ENCODE peak calls at places on chromosomes 5 and 9, in eight cellular contexts. One of them, this sample, is unnamed.

GRCh38 chr9:136133191-136133958 is 14.7 kb upstream of the TMEM250 start:
- DNase-seq in left ventricle myocardium inferior: no peak
- DNase-seq in astrocyte of the spinal cord: no peak
- DNase-seq in fibroblast of lung: peak; percentile 25
- DNase-seq in GM12865: no peak
- DNase-seq in lower leg skin: no peak
- DNase-seq in ascending aorta: no peak
- DNase-seq in nephron progenitor cell: peak; percentile 86
- DNase-seq in this sample: no peak

GRCh38 chr5:144122641-144123040 is 47.8 kb downstream of the YIPF5 start:
- DNase-seq in left ventricle myocardium inferior: no peak
- DNase-seq in astrocyte of the spinal cord: no peak
- DNase-seq in fibroblast of lung: no peak
- DNase-seq in GM12865: no peak
- DNase-seq in lower leg skin: no peak
- DNase-seq in ascending aorta: no peak
- DNase-seq in nephron progenitor cell: no peak
- DNase-seq in this sample: no peak

GRCh38 chr9:19630762-19631161 is 158.1 kb downstream of the SLC24A2 start:
- DNase-seq in left ventricle myocardium inferior: no peak
- DNase-seq in astrocyte of the spinal cord: no peak
- DNase-seq in fibroblast of lung: no peak
- DNase-seq in GM12865: no peak
- DNase-seq in lower leg skin: no peak
- DNase-seq in ascending aorta: no peak
- DNase-seq in nephron progenitor cell: no peak
- DNase-seq in this sample: no peak

GRCh38 chr9:35859310-35859994 is 10.7 kb downstream of the OR13J1 start:
- DNase-seq in left ventricle myocardium inferior: no peak
- DNase-seq in astrocyte of the spinal cord: no peak
- DNase-seq in fibroblast of lung: peak; percentile 4
- DNase-seq in GM12865: peak; percentile 60
- DNase-seq in lower leg skin: no peak
- DNase-seq in ascending aorta: no peak
- DNase-seq in nephron progenitor cell: no peak
- DNase-seq in this sample: peak; percentile 33

GRCh38 chr9:96080364-96080763 is 204.9 kb downstream of the ERCC6L2 start:
- DNase-seq in left ventricle myocardium inferior: no peak
- DNase-seq in astrocyte of the spinal cord: no peak
- DNase-seq in fibroblast of lung: peak; percentile 61
- DNase-seq in GM12865: no peak
- DNase-seq in lower leg skin: peak; percentile 73
- DNase-seq in ascending aorta: no peak
- DNase-seq in nephron progenitor cell: no peak
- DNase-seq in this sample: peak; percentile 99

GRCh38 chr9:136629879-136630661 is 32.6 kb upstream of the EGFL7 start:
- DNase-seq in left ventricle myocardium inferior: peak; percentile 54
- DNase-seq in astrocyte of the spinal cord: peak; percentile 36
- DNase-seq in fibroblast of lung: peak; percentile 36
- DNase-seq in GM12865: peak; percentile 55
- DNase-seq in lower leg skin: no peak
- DNase-seq in ascending aorta: no peak
- DNase-seq in nephron progenitor cell: peak; percentile 81
- DNase-seq in this sample: no peak

GRCh38 chr5:54703091-54703490 is 185.5 kb downstream of the SNX18 start:
- DNase-seq in left ventricle myocardium inferior: peak; percentile 38
- DNase-seq in astrocyte of the spinal cord: peak; percentile 87
- DNase-seq in fibroblast of lung: peak; percentile 94
- DNase-seq in GM12865: no peak
- DNase-seq in lower leg skin: peak; percentile 90
- DNase-seq in ascending aorta: peak; percentile 88
- DNase-seq in nephron progenitor cell: no peak
- DNase-seq in this sample: peak; percentile 64

GRCh38 chr5:173913686-173914321 is 25.7 kb downstream of the CPEB4 start:
- DNase-seq in left ventricle myocardium inferior: no peak
- DNase-seq in astrocyte of the spinal cord: no peak
- DNase-seq in fibroblast of lung: no peak
- DNase-seq in GM12865: no peak
- DNase-seq in lower leg skin: no peak
- DNase-seq in ascending aorta: no peak
- DNase-seq in nephron progenitor cell: no peak
- DNase-seq in this sample: no peak

GRCh38 chr5:140322751-140323731 is 20.1 kb upstream of the PFDN1 start:
- DNase-seq in left ventricle myocardium inferior: peak; percentile 34
- DNase-seq in astrocyte of the spinal cord: peak; percentile 94
- DNase-seq in fibroblast of lung: peak; percentile 98
- DNase-seq in GM12865: peak; percentile 46
- DNase-seq in lower leg skin: peak; percentile 81
- DNase-seq in ascending aorta: peak; percentile 80
- DNase-seq in nephron progenitor cell: peak; percentile 29
- DNase-seq in this sample: peak; percentile 87

GRCh38 chr5:83353774-83354173 is 117.8 kb upstream of the VCAN start:
- DNase-seq in left ventricle myocardium inferior: no peak
- DNase-seq in astrocyte of the spinal cord: no peak
- DNase-seq in fibroblast of lung: no peak
- DNase-seq in GM12865: no peak
- DNase-seq in lower leg skin: no peak
- DNase-seq in ascending aorta: no peak
- DNase-seq in nephron progenitor cell: no peak
- DNase-seq in this sample: no peak
- TF ChIP-seq CTCF in left ventricle myocardium inferior: no peak
- TF ChIP-seq CTCF in astrocyte of the spinal cord: no peak
- TF ChIP-seq CTCF in fibroblast of lung: no peak
- TF ChIP-seq CTCF in GM12865: no peak
- TF ChIP-seq CTCF in lower leg skin: no peak
- TF ChIP-seq CTCF in ascending aorta: no peak
- TF ChIP-seq CTCF in nephron progenitor cell: no peak
- TF ChIP-seq CTCF in this sample: no peak

GRCh38 chr5:2702096-2702879 is 49.2 kb downstream of the IRX2 start:
- DNase-seq in left ventricle myocardium inferior: no peak
- DNase-seq in astrocyte of the spinal cord: no peak
- DNase-seq in fibroblast of lung: no peak
- DNase-seq in GM12865: no peak
- DNase-seq in lower leg skin: peak; percentile 28
- DNase-seq in ascending aorta: no peak
- DNase-seq in nephron progenitor cell: no peak
- DNase-seq in this sample: no peak

GRCh38 chr5:2703041-2703440 is 48.4 kb downstream of the IRX2 start:
- DNase-seq in left ventricle myocardium inferior: no peak
- DNase-seq in astrocyte of the spinal cord: no peak
- DNase-seq in fibroblast of lung: no peak
- DNase-seq in GM12865: no peak
- DNase-seq in lower leg skin: no peak
- DNase-seq in ascending aorta: no peak
- DNase-seq in nephron progenitor cell: no peak
- DNase-seq in this sample: no peak

GRCh38 chr5:2700876-2701275 is 50.6 kb downstream of the IRX2 start:
- DNase-seq in left ventricle myocardium inferior: no peak
- DNase-seq in astrocyte of the spinal cord: no peak
- DNase-seq in fibroblast of lung: no peak
- DNase-seq in GM12865: no peak
- DNase-seq in lower leg skin: peak; percentile 37
- DNase-seq in ascending aorta: peak; percentile 45
- DNase-seq in nephron progenitor cell: no peak
- DNase-seq in this sample: no peak

GRCh38 chr5:2699686-2700085 is 51.8 kb downstream of the IRX2 start:
- DNase-seq in left ventricle myocardium inferior: no peak
- DNase-seq in astrocyte of the spinal cord: no peak
- DNase-seq in fibroblast of lung: no peak
- DNase-seq in GM12865: no peak
- DNase-seq in lower leg skin: no peak
- DNase-seq in ascending aorta: no peak
- DNase-seq in nephron progenitor cell: no peak
- DNase-seq in this sample: no peak

DNA sequence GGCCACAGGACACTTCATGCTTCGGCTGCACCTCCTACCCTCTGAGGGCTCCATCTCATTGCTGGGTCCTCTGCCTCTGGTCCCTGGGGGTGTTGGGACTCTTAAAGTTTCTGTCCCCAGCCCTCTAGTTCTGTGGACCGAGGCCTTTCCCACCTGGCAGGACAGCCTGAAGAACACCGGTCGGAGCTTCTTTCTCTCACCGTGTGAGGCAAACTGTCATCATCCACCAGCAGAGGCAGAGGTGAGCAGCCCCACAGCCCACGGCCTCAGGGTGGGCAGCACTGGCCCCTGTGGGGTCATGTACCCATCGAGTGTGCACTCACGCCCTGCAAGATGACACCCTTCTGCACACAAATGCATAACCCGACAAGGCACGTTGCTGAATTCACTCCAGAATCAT is 49.9 kb downstream of the IRX2 start:
- DNase-seq in left ventricle myocardium inferior: no peak
- DNase-seq in astrocyte of the spinal cord: no peak
- DNase-seq in fibroblast of lung: no peak
- DNase-seq in GM12865: no peak
- DNase-seq in lower leg skin: peak; percentile 42
- DNase-seq in ascending aorta: peak; percentile 45
- DNase-seq in nephron progenitor cell: no peak
- DNase-seq in this sample: no peak
- TF ChIP-seq CTCF in left ventricle myocardium inferior: no peak
- TF ChIP-seq CTCF in astrocyte of the spinal cord: no peak
- TF ChIP-seq CTCF in fibroblast of lung: no peak
- TF ChIP-seq CTCF in GM12865: no peak
- TF ChIP-seq CTCF in lower leg skin: no peak
- TF ChIP-seq CTCF in ascending aorta: no peak
- TF ChIP-seq CTCF in nephron progenitor cell: peak; percentile 27
- TF ChIP-seq CTCF in this sample: no peak

DNA sequence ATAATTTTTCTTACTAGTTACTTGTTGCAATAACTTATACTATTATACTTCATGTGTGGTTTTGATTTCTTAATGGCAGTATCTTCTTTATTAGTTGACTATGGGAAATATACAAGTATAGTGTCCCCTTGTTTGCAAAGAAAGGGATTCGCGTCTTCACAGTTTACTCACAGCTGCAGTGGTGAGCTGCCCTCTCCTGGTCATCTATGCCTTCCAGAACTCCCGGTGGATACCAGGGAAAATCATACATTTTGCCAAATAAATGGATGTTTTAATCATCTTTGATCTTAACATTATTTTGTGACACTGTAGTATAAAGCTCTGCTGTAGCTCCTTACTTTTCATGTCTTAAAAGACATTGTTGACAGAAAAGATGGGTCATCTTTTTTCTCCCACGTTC is 142.0 kb downstream of the ZCCHC7 start:
- DNase-seq in left ventricle myocardium inferior: no peak
- DNase-seq in astrocyte of the spinal cord: peak; percentile 28
- DNase-seq in fibroblast of lung: peak; percentile 30
- DNase-seq in GM12865: peak; percentile 13
- DNase-seq in lower leg skin: no peak
- DNase-seq in ascending aorta: no peak
- DNase-seq in nephron progenitor cell: no peak
- DNase-seq in this sample: peak; percentile 8
- TF ChIP-seq CTCF in left ventricle myocardium inferior: peak; percentile 58
- TF ChIP-seq CTCF in astrocyte of the spinal cord: peak; percentile 74
- TF ChIP-seq CTCF in fibroblast of lung: peak; percentile 75
- TF ChIP-seq CTCF in GM12865: no peak
- TF ChIP-seq CTCF in lower leg skin: no peak
- TF ChIP-seq CTCF in ascending aorta: peak; percentile 14
- TF ChIP-seq CTCF in nephron progenitor cell: peak; percentile 35
- TF ChIP-seq CTCF in this sample: peak; percentile 13

GRCh38 chr5:143016777-143017374 is 246.7 kb downstream of the ARHGAP26 start:
- DNase-seq in left ventricle myocardium inferior: no peak
- DNase-seq in astrocyte of the spinal cord: peak; percentile 71
- DNase-seq in fibroblast of lung: peak; percentile 61
- DNase-seq in GM12865: peak; percentile 82
- DNase-seq in lower leg skin: no peak
- DNase-seq in ascending aorta: no peak
- DNase-seq in nephron progenitor cell: no peak
- DNase-seq in this sample: peak; percentile 70

GRCh38 chr5:143013176-143013575 is 243.0 kb downstream of the ARHGAP26 start:
- DNase-seq in left ventricle myocardium inferior: no peak
- DNase-seq in astrocyte of the spinal cord: no peak
- DNase-seq in fibroblast of lung: no peak
- DNase-seq in GM12865: no peak
- DNase-seq in lower leg skin: no peak
- DNase-seq in ascending aorta: no peak
- DNase-seq in nephron progenitor cell: no peak
- DNase-seq in this sample: no peak

GRCh38 chr5:143011621-143012020 is 241.4 kb downstream of the ARHGAP26 start:
- DNase-seq in left ventricle myocardium inferior: no peak
- DNase-seq in astrocyte of the spinal cord: peak; percentile 84
- DNase-seq in fibroblast of lung: peak; percentile 96
- DNase-seq in GM12865: no peak
- DNase-seq in lower leg skin: no peak
- DNase-seq in ascending aorta: no peak
- DNase-seq in nephron progenitor cell: no peak
- DNase-seq in this sample: no peak

GRCh38 chr5:143010335-143010734 is 240.2 kb downstream of the ARHGAP26 start:
- DNase-seq in left ventricle myocardium inferior: no peak
- DNase-seq in astrocyte of the spinal cord: no peak
- DNase-seq in fibroblast of lung: peak; percentile 42
- DNase-seq in GM12865: no peak
- DNase-seq in lower leg skin: no peak
- DNase-seq in ascending aorta: no peak
- DNase-seq in nephron progenitor cell: no peak
- DNase-seq in this sample: peak; percentile 89

DNA sequence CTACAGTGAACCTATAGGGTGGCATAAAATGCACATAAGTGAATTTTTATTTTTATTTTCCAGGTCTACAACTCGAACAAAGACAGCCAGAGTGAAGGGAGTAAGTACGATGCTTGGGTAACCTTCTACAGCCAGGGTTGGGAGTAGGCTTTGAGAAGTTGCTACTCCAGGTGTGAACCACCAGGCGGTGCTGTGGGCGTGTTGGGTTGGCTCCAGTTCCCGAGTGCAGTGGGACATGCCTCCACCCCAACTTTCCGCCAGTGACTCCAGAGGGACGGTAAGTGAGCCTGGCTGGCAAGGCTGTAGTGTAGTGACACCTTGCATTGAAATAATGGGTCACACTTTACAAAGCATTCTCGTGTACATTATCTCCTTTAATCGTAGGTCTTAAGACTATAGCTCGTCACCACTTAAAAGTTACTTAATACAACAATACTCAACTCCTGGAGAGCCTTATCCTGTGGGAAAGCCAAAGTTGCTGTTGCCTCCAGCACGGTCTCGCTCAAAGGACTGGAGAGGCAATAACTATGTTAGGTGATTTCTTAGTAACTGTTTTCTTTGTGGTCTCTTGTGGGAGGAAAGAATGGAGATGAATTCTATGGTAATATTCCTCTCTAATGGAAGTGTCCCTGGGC is 244.0 kb downstream of the ARHGAP26 start:
- DNase-seq in left ventricle myocardium inferior: peak; percentile 29
- DNase-seq in astrocyte of the spinal cord: no peak
- DNase-seq in fibroblast of lung: peak; percentile 66
- DNase-seq in GM12865: peak; percentile 62
- DNase-seq in lower leg skin: no peak
- DNase-seq in ascending aorta: no peak
- DNase-seq in nephron progenitor cell: peak; percentile 59
- DNase-seq in this sample: no peak
- TF ChIP-seq CTCF in left ventricle myocardium inferior: peak; percentile 57
- TF ChIP-seq CTCF in astrocyte of the spinal cord: peak; percentile 51
- TF ChIP-seq CTCF in fibroblast of lung: peak; percentile 33
- TF ChIP-seq CTCF in GM12865: peak; percentile 63
- TF ChIP-seq CTCF in lower leg skin: no peak
- TF ChIP-seq CTCF in ascending aorta: no peak
- TF ChIP-seq CTCF in nephron progenitor cell: peak; percentile 56
- TF ChIP-seq CTCF in this sample: peak; percentile 61

GRCh38 chr5:24642022-24642421 is 2.8 kb downstream of the CDH10 start:
- DNase-seq in left ventricle myocardium inferior: no peak
- DNase-seq in astrocyte of the spinal cord: peak; percentile 47
- DNase-seq in fibroblast of lung: peak; percentile 38
- DNase-seq in GM12865: peak; percentile 0
- DNase-seq in lower leg skin: no peak
- DNase-seq in ascending aorta: no peak
- DNase-seq in nephron progenitor cell: no peak
- DNase-seq in this sample: peak; percentile 41
- TF ChIP-seq CTCF in left ventricle myocardium inferior: peak; percentile 52
- TF ChIP-seq CTCF in astrocyte of the spinal cord: peak; percentile 51
- TF ChIP-seq CTCF in fibroblast of lung: peak; percentile 28
- TF ChIP-seq CTCF in GM12865: peak; percentile 18
- TF ChIP-seq CTCF in lower leg skin: no peak
- TF ChIP-seq CTCF in ascending aorta: peak; percentile 25
- TF ChIP-seq CTCF in nephron progenitor cell: peak; percentile 53
- TF ChIP-seq CTCF in this sample: peak; percentile 35

GRCh38 chr5:38922199-38922598 is 76.4 kb downstream of the OSMR start:
- DNase-seq in left ventricle myocardium inferior: peak; percentile 43
- DNase-seq in astrocyte of the spinal cord: peak; percentile 54
- DNase-seq in fibroblast of lung: peak; percentile 40
- DNase-seq in GM12865: peak; percentile 51
- DNase-seq in lower leg skin: no peak
- DNase-seq in ascending aorta: no peak
- DNase-seq in nephron progenitor cell: peak; percentile 67
- DNase-seq in this sample: peak; percentile 52
- TF ChIP-seq CTCF in left ventricle myocardium inferior: peak; percentile 75
- TF ChIP-seq CTCF in astrocyte of the spinal cord: peak; percentile 89
- TF ChIP-seq CTCF in fibroblast of lung: peak; percentile 94
- TF ChIP-seq CTCF in GM12865: peak; percentile 88
- TF ChIP-seq CTCF in lower leg skin: no peak
- TF ChIP-seq CTCF in ascending aorta: peak; percentile 63
- TF ChIP-seq CTCF in nephron progenitor cell: peak; percentile 83
- TF ChIP-seq CTCF in this sample: peak; percentile 79